ENCODE peak calls at places on chromosomes 13 and 19, in seven cellular contexts. T is H1, O is epithelial cell of esophagus, Q is bronchial epithelial cell, V is heart left ventricle, H is astrocyte of the spinal cord, B is heart right ventricle. K is an unnamed sample.

GRCh38 chr19:29927944-29928669 is 13.9 kb upstream of the URI1 start:
- DNase-seq in B (no peak), V (no peak), O (no peak), T (no peak), Q (no peak), H (no peak), K (no peak)

GRCh38 chr13:30413842-30414241 is 8.5 kb upstream of the UBE2L5 start:
- DNase-seq in B (no peak), H (no peak), V (no peak), Q (no peak), O (no peak), T (no peak), K (no peak)

GRCh38 chr19:32041681-32042292 is 303.6 kb upstream of the ZNF507 start:
- DNase-seq in V (peak), O (peak), H (peak), B (peak), Q (peak), T (peak), K (no peak)

GRCh38 chr19:492091-492531 is 4.2 kb upstream of the MADCAM1 start:
- DNase-seq in O (no peak), Q (no peak), T (no peak), B (no peak), H (no peak), V (no peak), K (no peak)

GRCh38 chr19:2274937-2275535 is 6.9 kb downstream of the PEAK3 start:
- DNase-seq in O (peak), B (peak), V (peak), H (peak), Q (peak), T (peak), K (no peak)

GRCh38 chr13:108033800-108034707 is 181.3 kb downstream of the LIG4 start:
- DNase-seq in Q (peak), B (no peak), O (peak), H (no peak), T (no peak), V (no peak), K (no peak)

GRCh38 chr13:41547253-41548000 is 90.1 kb downstream of the RGCC start:
- DNase-seq in H (peak), T (no peak), B (peak), Q (peak), O (peak), V (peak), K (no peak)

GRCh38 chr13:75137911-75138571 is 343.9 kb downstream of the TBC1D4 start:
- DNase-seq in Q (no peak), H (no peak), V (no peak), T (no peak), B (peak), O (no peak), K (no peak)

GRCh38 chr13:38880397-38880796 is 110.2 kb downstream of the STOML3 start:
- DNase-seq in T (no peak), Q (no peak), H (no peak), B (no peak), O (no peak), V (no peak), K (no peak)

GRCh38 chr13:24662195-24663088 is 17.8 kb upstream of the ATP12A start:
- DNase-seq in B (no peak), H (no peak), Q (no peak), V (no peak), T (no peak), O (no peak), K (no peak)

GRCh38 chr19:2798733-2799132 is 13.4 kb downstream of the THOP1 start:
- DNase-seq in H (no peak), O (no peak), B (peak), T (no peak), V (peak), Q (no peak), K (no peak)

GRCh38 chr13:43057653-43058317 is 34.4 kb downstream of the DNAJC15 start:
- DNase-seq in T (no peak), B (peak), O (peak), V (peak), H (peak), Q (no peak), K (no peak)

GRCh38 chr19:45870798-45871197 is 6.7 kb downstream of the FOXA3 start:
- DNase-seq in Q (no peak), H (no peak), B (no peak), T (no peak), V (no peak), O (no peak), K (no peak)

GRCh38 chr19:4345656-4346383 is 2.5 kb downstream of the MPND start:
- DNase-seq in H (no peak), B (no peak), Q (no peak), V (no peak), O (no peak), T (no peak), K (no peak)

GRCh38 chr19:35718345-35719041 is 690 bp downstream of the KMT2B start:
- DNase-seq in O (peak), Q (peak), B (peak), H (peak), V (no peak), T (peak), K (no peak)

GRCh38 chr13:60679928-60680693 is 283.1 kb downstream of the TDRD3 start:
- DNase-seq in O (no peak), H (peak), Q (no peak), T (no peak), V (no peak), B (no peak), K (no peak)

GRCh38 chr13:32001392-32001768 is 30.2 kb upstream of the FRY start:
- DNase-seq in H (peak), Q (no peak), T (no peak), O (peak), V (peak), B (peak), K (no peak)
- H3K4me3 ChIP-seq in H (no peak), Q (no peak), T (no peak), O (no peak), V (no peak), B (no peak), K (no peak)

DNA sequence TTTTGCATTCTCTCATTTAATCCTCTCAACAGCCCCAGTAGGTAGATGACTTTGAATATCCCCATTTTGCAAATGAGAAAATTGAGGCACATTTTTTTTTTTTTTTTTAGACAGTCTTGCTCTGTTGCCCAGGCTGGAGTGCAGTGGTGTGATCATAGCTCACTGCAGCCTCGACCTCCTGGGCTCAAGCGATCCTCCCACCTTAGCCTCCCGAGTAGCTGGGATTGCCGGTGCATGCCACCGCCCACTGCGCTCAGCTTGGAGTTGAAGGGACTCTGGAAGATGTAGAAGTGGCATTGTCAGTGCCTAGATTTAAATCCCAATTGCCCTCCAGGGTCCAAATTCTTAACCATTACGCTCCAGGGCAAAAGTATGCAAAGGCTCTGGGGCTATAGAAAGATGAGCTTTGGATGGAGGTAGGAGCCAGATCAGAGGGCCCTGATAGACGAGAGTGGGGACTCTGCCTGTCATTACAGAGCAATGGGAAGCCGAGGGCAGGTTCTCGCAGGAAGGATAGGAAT is 813 bp upstream of the MCOLN1 start:
- DNase-seq in V (no peak), H (no peak), Q (no peak), O (no peak), B (no peak), T (no peak), K (no peak)
- H3K4me3 ChIP-seq in V (peak), H (peak), Q (no peak), O (peak), B (peak), T (peak), K (peak)

DNA sequence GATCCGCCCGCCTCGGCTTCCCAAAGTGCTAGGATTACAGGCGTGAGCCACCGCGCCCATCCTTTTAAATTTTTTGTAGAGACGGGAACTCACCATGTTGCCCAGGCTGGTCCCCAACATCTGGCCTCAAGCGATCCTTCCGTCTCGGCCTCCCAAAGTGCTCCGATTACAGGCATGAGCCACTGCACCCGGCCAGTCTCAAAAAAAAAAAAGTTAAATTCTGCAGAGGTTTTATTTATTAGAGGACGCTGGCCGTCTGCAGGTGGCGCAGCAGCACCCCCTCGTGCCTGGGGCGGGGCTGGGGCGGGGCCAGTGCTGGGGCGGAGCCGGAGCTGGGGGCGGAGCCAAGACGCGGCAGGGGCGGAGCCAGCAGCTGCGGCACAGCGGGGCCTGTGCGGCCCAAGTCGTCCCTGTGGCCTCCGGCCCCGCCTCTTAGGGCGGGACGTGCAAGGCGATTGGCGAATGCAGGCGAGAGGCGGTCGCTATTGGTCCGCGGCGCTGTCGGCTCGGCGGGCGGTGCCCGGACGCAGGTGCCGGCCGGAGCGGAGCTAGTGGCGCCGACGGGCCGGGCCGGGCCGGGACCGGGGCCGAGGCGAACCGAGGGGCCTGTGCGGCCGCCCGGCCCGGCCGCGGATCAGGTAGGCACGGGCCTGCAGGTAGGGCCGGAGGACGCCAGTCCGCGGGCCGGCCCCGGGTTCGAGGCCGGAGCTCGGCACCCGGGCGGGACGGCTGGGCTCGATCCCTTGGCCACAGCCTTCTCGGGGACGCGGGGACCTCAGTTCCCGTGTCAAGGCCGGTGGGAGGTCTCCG is at the start of gene MARCHF2:
- DNase-seq in V (peak), O (peak), B (peak), H (peak), Q (peak), T (peak), K (peak)
- H3K4me3 ChIP-seq in V (peak), O (peak), B (peak), H (peak), Q (peak), T (peak), K (peak)

GRCh38 chr19:6767357-6768235 is at the start of gene SH2D3A:
- DNase-seq in H (no peak), T (peak), Q (peak), O (peak), B (peak), V (peak), K (no peak)
- H3K4me3 ChIP-seq in H (no peak), T (peak), Q (peak), O (peak), B (peak), V (peak), K (peak)

GRCh38 chr13:114320065-114320464 is 5.8 kb downstream of the CHAMP1 start:
- DNase-seq in O (no peak), V (no peak), Q (no peak), H (no peak), B (no peak), T (no peak), K (no peak)
- H3K4me3 ChIP-seq in O (no peak), V (no peak), Q (no peak), H (no peak), B (no peak), T (no peak), K (no peak)